ENCODE peak calls at places on chromosomes 12 and 14, in seven cellular contexts. J, H, W, S, P, A and C are unnamed samples.

GRCh38 chr12:101799774-101800173 is 31.0 kb downstream of the GNPTAB start:
- DNase-seq in J (no peak), H (no peak), W (no peak), S (no peak), P (no peak), A (no peak), C (no peak)

GRCh38 chr12:53737951-53738833 is 10.9 kb upstream of the CALCOCO1 start:
- DNase-seq in J (no peak), H (no peak), W (no peak), S (no peak), P (peak), A (no peak), C (peak)

GRCh38 chr12:55728185-55728931 is 451 bp downstream of the CD63 start:
- DNase-seq in J (peak), H (no peak), W (peak), S (no peak), P (peak), A (no peak), C (no peak)

GRCh38 chr12:13347241-13348043 is 150.9 kb downstream of the EMP1 start:
- DNase-seq in J (peak), H (no peak), W (peak), S (no peak), P (peak), A (peak), C (no peak)

GRCh38 chr14:58171090-58171489 is 19.1 kb upstream of the ARMH4 start:
- DNase-seq in J (peak), H (peak), W (peak), S (peak), P (peak), A (peak), C (peak)

GRCh38 chr12:53506881-53507719 is at the start of gene NPFF:
- DNase-seq in J (no peak), H (no peak), W (no peak), S (no peak), P (no peak), A (no peak), C (no peak)

GRCh38 chr12:58728397-58728796 is 191.9 kb downstream of the LRIG3 start:
- DNase-seq in J (peak), H (no peak), W (peak), S (no peak), P (no peak), A (peak), C (no peak)

GRCh38 chr14:54050759-54051158 is 94.1 kb upstream of the BMP4 start:
- DNase-seq in J (no peak), H (no peak), W (no peak), S (no peak), P (no peak), A (no peak), C (no peak)

GRCh38 chr14:92039073-92039719 is 663 bp downstream of the TRIP11 start:
- DNase-seq in J (peak), H (peak), W (peak), S (peak), P (peak), A (peak), C (peak)

GRCh38 chr12:105235747-105236476 is at the start of gene APPL2:
- DNase-seq in J (peak), H (peak), W (peak), S (peak), P (peak), A (peak), C (peak)

GRCh38 chr12:1413930-1414329 is 180.5 kb downstream of the FBXL14 start:
- DNase-seq in J (no peak), H (no peak), W (no peak), S (no peak), P (no peak), A (no peak), C (no peak)

GRCh38 chr14:35285168-35285990 is 6.8 kb upstream of the PSMA6 start:
- DNase-seq in J (peak), H (no peak), W (peak), S (no peak), P (no peak), A (no peak), C (no peak)

GRCh38 chr12:108468149-108468968 is 46.7 kb upstream of the FICD start:
- DNase-seq in J (peak), H (peak), W (peak), S (peak), P (no peak), A (peak), C (peak)